ENCODE peak calls at places on chromosomes 11 and 22, in eight cellular contexts. One of them, this sample, is unnamed.

GRCh38 chr11:96827164-96827563 is 437.4 kb downstream of the JRKL start:
- DNase-seq in Daoy: no peak
- DNase-seq in germinal center: no peak
- DNase-seq in left ventricle myocardium superior: no peak
- DNase-seq in choroid plexus epithelial cell: peak; percentile 11
- DNase-seq in activated CD4-positive, CD25-positive, alpha-beta regulatory T cell: no peak
- DNase-seq in GM23338: peak; percentile 52
- DNase-seq in nucleus accumbens: peak; percentile 3
- DNase-seq in this sample: no peak

GRCh38 chr11:113562981-113563461 is 87.8 kb upstream of the DRD2 start:
- DNase-seq in left ventricle myocardium superior: no peak
- DNase-seq in choroid plexus epithelial cell: no peak
- DNase-seq in germinal center: no peak
- DNase-seq in GM23338: peak; percentile 28
- DNase-seq in Daoy: no peak
- DNase-seq in nucleus accumbens: no peak
- DNase-seq in activated CD4-positive, CD25-positive, alpha-beta regulatory T cell: no peak
- DNase-seq in this sample: peak; percentile 32

GRCh38 chr22:26990503-26991189 is 333.3 kb downstream of the MIAT start:
- DNase-seq in GM23338: no peak
- DNase-seq in activated CD4-positive, CD25-positive, alpha-beta regulatory T cell: no peak
- DNase-seq in Daoy: no peak
- DNase-seq in germinal center: no peak
- DNase-seq in choroid plexus epithelial cell: no peak
- DNase-seq in left ventricle myocardium superior: no peak
- DNase-seq in nucleus accumbens: no peak
- DNase-seq in this sample: no peak

GRCh38 chr11:19704213-19704612 is 8.4 kb upstream of the NAV2 start:
- DNase-seq in germinal center: no peak
- DNase-seq in GM23338: no peak
- DNase-seq in nucleus accumbens: no peak
- DNase-seq in activated CD4-positive, CD25-positive, alpha-beta regulatory T cell: no peak
- DNase-seq in left ventricle myocardium superior: no peak
- DNase-seq in Daoy: no peak
- DNase-seq in choroid plexus epithelial cell: no peak
- DNase-seq in this sample: no peak

GRCh38 chr22:41367039-41367679 is 14.6 kb upstream of the TEF start:
- DNase-seq in GM23338: peak; percentile 58
- DNase-seq in activated CD4-positive, CD25-positive, alpha-beta regulatory T cell: no peak
- DNase-seq in germinal center: peak; percentile 20
- DNase-seq in nucleus accumbens: peak; percentile 97
- DNase-seq in Daoy: peak; percentile 96
- DNase-seq in left ventricle myocardium superior: peak; percentile 99
- DNase-seq in choroid plexus epithelial cell: peak; percentile 99
- DNase-seq in this sample: peak; percentile 30

GRCh38 chr11:27242591-27242990 is 120.4 kb downstream of the CCDC34 start:
- DNase-seq in left ventricle myocardium superior: no peak
- DNase-seq in activated CD4-positive, CD25-positive, alpha-beta regulatory T cell: no peak
- DNase-seq in nucleus accumbens: no peak
- DNase-seq in germinal center: no peak
- DNase-seq in Daoy: peak; percentile 96
- DNase-seq in GM23338: no peak
- DNase-seq in choroid plexus epithelial cell: peak; percentile 44
- DNase-seq in this sample: no peak

GRCh38 chr11:117796456-117797428 is at the start of gene DSCAML1:
- DNase-seq in nucleus accumbens: peak; percentile 75
- DNase-seq in activated CD4-positive, CD25-positive, alpha-beta regulatory T cell: no peak
- DNase-seq in GM23338: peak; percentile 70
- DNase-seq in choroid plexus epithelial cell: no peak
- DNase-seq in germinal center: no peak
- DNase-seq in left ventricle myocardium superior: peak; percentile 72
- DNase-seq in Daoy: peak; percentile 40
- DNase-seq in this sample: peak; percentile 62

GRCh38 chr22:37195921-37196320 is 7.9 kb upstream of the C1QTNF6 start:
- DNase-seq in left ventricle myocardium superior: no peak
- DNase-seq in nucleus accumbens: no peak
- DNase-seq in Daoy: no peak
- DNase-seq in choroid plexus epithelial cell: no peak
- DNase-seq in activated CD4-positive, CD25-positive, alpha-beta regulatory T cell: no peak
- DNase-seq in germinal center: no peak
- DNase-seq in GM23338: no peak
- DNase-seq in this sample: no peak

GRCh38 chr11:61021661-61022212 is 50.3 kb downstream of the CD6 start:
- DNase-seq in choroid plexus epithelial cell: no peak
- DNase-seq in germinal center: peak; percentile 71
- DNase-seq in left ventricle myocardium superior: peak; percentile 44
- DNase-seq in GM23338: peak; percentile 90
- DNase-seq in nucleus accumbens: no peak
- DNase-seq in activated CD4-positive, CD25-positive, alpha-beta regulatory T cell: peak; percentile 47
- DNase-seq in Daoy: no peak
- DNase-seq in this sample: peak; percentile 47

GRCh38 chr11:45414082-45414481 is 127.9 kb upstream of the SYT13 start:
- DNase-seq in nucleus accumbens: no peak
- DNase-seq in left ventricle myocardium superior: no peak
- DNase-seq in activated CD4-positive, CD25-positive, alpha-beta regulatory T cell: no peak
- DNase-seq in GM23338: no peak
- DNase-seq in Daoy: no peak
- DNase-seq in choroid plexus epithelial cell: no peak
- DNase-seq in germinal center: no peak
- DNase-seq in this sample: no peak

GRCh38 chr22:30386608-30386959 is 627 bp downstream of the RNF215 start:
- DNase-seq in germinal center: no peak
- DNase-seq in GM23338: no peak
- DNase-seq in nucleus accumbens: peak; percentile 37
- DNase-seq in left ventricle myocardium superior: no peak
- DNase-seq in Daoy: no peak
- DNase-seq in choroid plexus epithelial cell: no peak
- DNase-seq in activated CD4-positive, CD25-positive, alpha-beta regulatory T cell: no peak
- DNase-seq in this sample: no peak

GRCh38 chr11:124867700-124868099 is 2.5 kb downstream of the ROBO3 start:
- DNase-seq in nucleus accumbens: peak; percentile 12
- DNase-seq in germinal center: peak; percentile 48
- DNase-seq in Daoy: peak; percentile 46
- DNase-seq in GM23338: peak; percentile 74
- DNase-seq in activated CD4-positive, CD25-positive, alpha-beta regulatory T cell: no peak
- DNase-seq in choroid plexus epithelial cell: peak; percentile 62
- DNase-seq in left ventricle myocardium superior: no peak
- DNase-seq in this sample: peak; percentile 69

GRCh38 chr22:50272103-50272782 is 2.1 kb upstream of the MAPK11 start:
- DNase-seq in activated CD4-positive, CD25-positive, alpha-beta regulatory T cell: no peak
- DNase-seq in Daoy: peak; percentile 39
- DNase-seq in nucleus accumbens: no peak
- DNase-seq in choroid plexus epithelial cell: no peak
- DNase-seq in left ventricle myocardium superior: no peak
- DNase-seq in germinal center: no peak
- DNase-seq in GM23338: no peak
- DNase-seq in this sample: no peak

GRCh38 chr11:104997288-104997687 is 25.7 kb downstream of the CASP5 start:
- DNase-seq in activated CD4-positive, CD25-positive, alpha-beta regulatory T cell: no peak
- DNase-seq in Daoy: peak; percentile 22
- DNase-seq in germinal center: no peak
- DNase-seq in left ventricle myocardium superior: no peak
- DNase-seq in choroid plexus epithelial cell: peak; percentile 69
- DNase-seq in nucleus accumbens: no peak
- DNase-seq in GM23338: no peak
- DNase-seq in this sample: no peak

GRCh38 chr22:46551996-46552395 is 14.6 kb upstream of the CELSR1 start:
- DNase-seq in Daoy: no peak
- DNase-seq in choroid plexus epithelial cell: no peak
- DNase-seq in GM23338: no peak
- DNase-seq in nucleus accumbens: no peak
- DNase-seq in activated CD4-positive, CD25-positive, alpha-beta regulatory T cell: no peak
- DNase-seq in germinal center: no peak
- DNase-seq in left ventricle myocardium superior: no peak
- DNase-seq in this sample: no peak

GRCh38 chr11:6468712-6469495 is 4.8 kb downstream of the TRIM3 start:
- DNase-seq in GM23338: peak; percentile 100
- DNase-seq in activated CD4-positive, CD25-positive, alpha-beta regulatory T cell: no peak
- DNase-seq in germinal center: peak; percentile 32
- DNase-seq in nucleus accumbens: peak; percentile 87
- DNase-seq in left ventricle myocardium superior: peak; percentile 90
- DNase-seq in choroid plexus epithelial cell: peak; percentile 98
- DNase-seq in Daoy: peak; percentile 65
- DNase-seq in this sample: peak; percentile 71

GRCh38 chr11:115272925-115273324 is 231.3 kb downstream of the CADM1 start:
- DNase-seq in Daoy: no peak
- DNase-seq in germinal center: no peak
- DNase-seq in activated CD4-positive, CD25-positive, alpha-beta regulatory T cell: no peak
- DNase-seq in nucleus accumbens: no peak
- DNase-seq in left ventricle myocardium superior: no peak
- DNase-seq in choroid plexus epithelial cell: no peak
- DNase-seq in GM23338: no peak
- DNase-seq in this sample: no peak

GRCh38 chr11:86938900-86939880 is 16.0 kb downstream of the FZD4 start:
- DNase-seq in germinal center: peak; percentile 12
- DNase-seq in nucleus accumbens: no peak
- DNase-seq in choroid plexus epithelial cell: peak; percentile 80
- DNase-seq in left ventricle myocardium superior: no peak
- DNase-seq in activated CD4-positive, CD25-positive, alpha-beta regulatory T cell: no peak
- DNase-seq in Daoy: peak; percentile 34
- DNase-seq in GM23338: peak; percentile 81
- DNase-seq in this sample: no peak

GRCh38 chr11:86696451-86696850 is 24.0 kb upstream of the ME3 start:
- DNase-seq in GM23338: no peak
- DNase-seq in germinal center: no peak
- DNase-seq in nucleus accumbens: no peak
- DNase-seq in activated CD4-positive, CD25-positive, alpha-beta regulatory T cell: no peak
- DNase-seq in Daoy: no peak
- DNase-seq in choroid plexus epithelial cell: no peak
- DNase-seq in left ventricle myocardium superior: no peak
- DNase-seq in this sample: no peak

GRCh38 chr22:23682827-23683355 is 7.9 kb upstream of the RGL4 start:
- DNase-seq in nucleus accumbens: no peak
- DNase-seq in GM23338: peak; percentile 2
- DNase-seq in germinal center: no peak
- DNase-seq in choroid plexus epithelial cell: no peak
- DNase-seq in Daoy: no peak
- DNase-seq in activated CD4-positive, CD25-positive, alpha-beta regulatory T cell: no peak
- DNase-seq in left ventricle myocardium superior: no peak
- DNase-seq in this sample: no peak

GRCh38 chr11:82823635-82824614 is 76.3 kb downstream of the PRCP start:
- DNase-seq in GM23338: no peak
- DNase-seq in germinal center: no peak
- DNase-seq in left ventricle myocardium superior: no peak
- DNase-seq in Daoy: no peak
- DNase-seq in choroid plexus epithelial cell: no peak
- DNase-seq in activated CD4-positive, CD25-positive, alpha-beta regulatory T cell: no peak
- DNase-seq in nucleus accumbens: no peak
- DNase-seq in this sample: no peak

GRCh38 chr11:45305874-45306623 is 19.9 kb upstream of the SYT13 start:
- DNase-seq in nucleus accumbens: no peak
- DNase-seq in choroid plexus epithelial cell: no peak
- DNase-seq in germinal center: no peak
- DNase-seq in GM23338: no peak
- DNase-seq in Daoy: no peak
- DNase-seq in left ventricle myocardium superior: no peak
- DNase-seq in activated CD4-positive, CD25-positive, alpha-beta regulatory T cell: no peak
- DNase-seq in this sample: no peak

GRCh38 chr11:134756811-134757540 is 344.9 kb upstream of the B3GAT1 start:
- DNase-seq in Daoy: no peak
- DNase-seq in germinal center: no peak
- DNase-seq in nucleus accumbens: no peak
- DNase-seq in choroid plexus epithelial cell: no peak
- DNase-seq in left ventricle myocardium superior: no peak
- DNase-seq in activated CD4-positive, CD25-positive, alpha-beta regulatory T cell: no peak
- DNase-seq in GM23338: no peak
- DNase-seq in this sample: no peak

GRCh38 chr11:92500463-92500862 is 275.8 kb downstream of the FAT3 start:
- DNase-seq in Daoy: no peak
- DNase-seq in activated CD4-positive, CD25-positive, alpha-beta regulatory T cell: no peak
- DNase-seq in left ventricle myocardium superior: no peak
- DNase-seq in choroid plexus epithelial cell: peak; percentile 4
- DNase-seq in germinal center: no peak
- DNase-seq in GM23338: no peak
- DNase-seq in nucleus accumbens: no peak
- DNase-seq in this sample: no peak

GRCh38 chr11:91396243-91397133 is 828.1 kb upstream of the FAT3 start:
- DNase-seq in choroid plexus epithelial cell: peak; percentile 30
- DNase-seq in GM23338: no peak
- DNase-seq in Daoy: peak; percentile 17
- DNase-seq in germinal center: no peak
- DNase-seq in left ventricle myocardium superior: no peak
- DNase-seq in nucleus accumbens: no peak
- DNase-seq in activated CD4-positive, CD25-positive, alpha-beta regulatory T cell: no peak
- DNase-seq in this sample: no peak

GRCh38 chr11:82874646-82875523 is 25.3 kb downstream of the PRCP start:
- DNase-seq in nucleus accumbens: no peak
- DNase-seq in Daoy: no peak
- DNase-seq in left ventricle myocardium superior: no peak
- DNase-seq in germinal center: no peak
- DNase-seq in choroid plexus epithelial cell: no peak
- DNase-seq in GM23338: no peak
- DNase-seq in activated CD4-positive, CD25-positive, alpha-beta regulatory T cell: no peak
- DNase-seq in this sample: no peak

GRCh38 chr11:36399236-36399635 is 103.1 kb downstream of the PRR5L start:
- DNase-seq in Daoy: no peak
- DNase-seq in germinal center: no peak
- DNase-seq in activated CD4-positive, CD25-positive, alpha-beta regulatory T cell: no peak
- DNase-seq in nucleus accumbens: no peak
- DNase-seq in left ventricle myocardium superior: no peak
- DNase-seq in GM23338: no peak
- DNase-seq in choroid plexus epithelial cell: no peak
- DNase-seq in this sample: no peak

GRCh38 chr22:42343551-42344081 is 73.2 kb upstream of the TCF20 start:
- DNase-seq in left ventricle myocardium superior: peak; percentile 58
- DNase-seq in germinal center: peak; percentile 22
- DNase-seq in nucleus accumbens: peak; percentile 35
- DNase-seq in choroid plexus epithelial cell: no peak
- DNase-seq in Daoy: peak; percentile 39
- DNase-seq in activated CD4-positive, CD25-positive, alpha-beta regulatory T cell: no peak
- DNase-seq in GM23338: peak; percentile 76
- DNase-seq in this sample: no peak

GRCh38 chr11:76700177-76701100 is 29.9 kb upstream of the LRRC32 start:
- DNase-seq in left ventricle myocardium superior: no peak
- DNase-seq in choroid plexus epithelial cell: peak; percentile 75
- DNase-seq in Daoy: peak; percentile 93
- DNase-seq in GM23338: no peak
- DNase-seq in germinal center: no peak
- DNase-seq in nucleus accumbens: no peak
- DNase-seq in activated CD4-positive, CD25-positive, alpha-beta regulatory T cell: no peak
- DNase-seq in this sample: no peak

GRCh38 chr11:34791725-34792124 is 124.5 kb downstream of the APIP start:
- DNase-seq in germinal center: no peak
- DNase-seq in nucleus accumbens: no peak
- DNase-seq in left ventricle myocardium superior: no peak
- DNase-seq in choroid plexus epithelial cell: no peak
- DNase-seq in Daoy: no peak
- DNase-seq in GM23338: no peak
- DNase-seq in activated CD4-positive, CD25-positive, alpha-beta regulatory T cell: no peak
- DNase-seq in this sample: no peak

GRCh38 chr11:5620606-5621521 is 3.9 kb upstream of the TRIM34 start:
- DNase-seq in choroid plexus epithelial cell: peak; percentile 93
- DNase-seq in germinal center: no peak
- DNase-seq in Daoy: peak; percentile 49
- DNase-seq in activated CD4-positive, CD25-positive, alpha-beta regulatory T cell: no peak
- DNase-seq in left ventricle myocardium superior: no peak
- DNase-seq in GM23338: no peak
- DNase-seq in nucleus accumbens: no peak
- DNase-seq in this sample: no peak

GRCh38 chr11:44083433-44083832 is 12.0 kb upstream of the EXT2 start:
- DNase-seq in GM23338: no peak
- DNase-seq in activated CD4-positive, CD25-positive, alpha-beta regulatory T cell: no peak
- DNase-seq in nucleus accumbens: no peak
- DNase-seq in choroid plexus epithelial cell: no peak
- DNase-seq in Daoy: no peak
- DNase-seq in left ventricle myocardium superior: no peak
- DNase-seq in germinal center: no peak
- DNase-seq in this sample: no peak

GRCh38 chr22:47589271-47590250 is 827.1 kb downstream of the TBC1D22A start:
- DNase-seq in Daoy: no peak
- DNase-seq in germinal center: no peak
- DNase-seq in nucleus accumbens: no peak
- DNase-seq in GM23338: no peak
- DNase-seq in activated CD4-positive, CD25-positive, alpha-beta regulatory T cell: no peak
- DNase-seq in left ventricle myocardium superior: no peak
- DNase-seq in choroid plexus epithelial cell: no peak
- DNase-seq in this sample: no peak

GRCh38 chr22:49574861-49575702 is 252.6 kb downstream of the BRD1 start:
- DNase-seq in nucleus accumbens: no peak
- DNase-seq in germinal center: no peak
- DNase-seq in activated CD4-positive, CD25-positive, alpha-beta regulatory T cell: no peak
- DNase-seq in Daoy: peak; percentile 79
- DNase-seq in left ventricle myocardium superior: peak; percentile 35
- DNase-seq in choroid plexus epithelial cell: no peak
- DNase-seq in GM23338: no peak
- DNase-seq in this sample: no peak

This sample was measured in NCI-H526.